ENCODE peak calls at places on chromosomes 4 and X, in seven cellular contexts. T is Jurkat, Clone E6-1; U is activated T-cell treated with anti-CD3 and anti-CD28 coated beads, Interleukin-2, amount 50 U/mL, for 72 hours; L is AG20443; O is amniotic stem cell; D is HuH-7.5; R is T-helper 2 cell. Q is an unnamed sample.
A peak's percentile ranks its signal among the peaks of the same experiment; 100 is the strongest.

GRCh38 chrX:150940844-150941495 is 42.2 kb upstream of the HMGB3 start:
- DNase-seq in L (no peak), D (no peak), U (no peak), R (no peak), T (no peak), O (no peak), Q (no peak)

GRCh38 chr4:168654206-168655174 is 157.6 kb downstream of the PALLD start:
- DNase-seq in T (no peak), L (no peak), U (no peak), D (no peak), O (no peak), R (no peak), Q (no peak)

GRCh38 chr4:100113732-100114131 is 76.5 kb downstream of the DDIT4L start:
- DNase-seq in D (no peak), U (no peak), L (no peak), T (no peak), O (no peak), R (no peak), Q (no peak)

GRCh38 chr4:56123051-56123450 is 174.3 kb downstream of the CEP135 start:
- DNase-seq in O (no peak), L (no peak), T (no peak), R (no peak), D (no peak), U (no peak), Q (no peak)

GRCh38 chr4:152328595-152328994 is 207.3 kb downstream of the FBXW7 start:
- DNase-seq in R (no peak), D (no peak), O (no peak), U (no peak), T (no peak), L (peak; percentile 45), Q (no peak)

GRCh38 chrX:85243155-85243554 is 424 bp downstream of the SATL1 start:
- DNase-seq in L (no peak), U (no peak), O (no peak), R (no peak), D (no peak), T (no peak), Q (no peak)

GRCh38 chr4:100576570-100576969 is 58.7 kb upstream of the EMCN start:
- DNase-seq in T (peak; percentile 10), U (no peak), R (no peak), L (no peak), D (no peak), O (no peak), Q (no peak)

GRCh38 chrX:63746715-63747114 is 38.3 kb downstream of the ARHGEF9 start:
- DNase-seq in O (no peak), U (no peak), L (no peak), R (no peak), T (no peak), D (no peak), Q (no peak)

GRCh38 chr4:53653484-53654053 is 62.3 kb upstream of the LNX1 start:
- DNase-seq in T (no peak), R (no peak), O (no peak), L (no peak), D (no peak), U (no peak), Q (no peak)

GRCh38 chr4:151184523-151185458 is 85.4 kb downstream of the RPS3A start:
- DNase-seq in T (no peak), D (no peak), R (no peak), O (peak; percentile 15), L (peak; percentile 46), U (no peak), Q (no peak)

GRCh38 chrX:43860646-43861370 is 21.4 kb downstream of the MAOB start:
- DNase-seq in O (no peak), R (no peak), D (no peak), U (no peak), L (no peak), T (no peak), Q (no peak)

GRCh38 chr4:114694770-114695169 is 96.2 kb downstream of the UGT8 start:
- DNase-seq in R (no peak), D (no peak), T (peak; percentile 23), U (no peak), O (peak; percentile 1), L (peak; percentile 20), Q (no peak)

GRCh38 chrX:113400193-113400704 is 559.6 kb upstream of the AMOT start:
- DNase-seq in L (no peak), D (no peak), U (no peak), R (no peak), T (no peak), O (no peak), Q (no peak)

GRCh38 chrX:139924696-139925094 is 8.2 kb downstream of the ATP11C start:
- DNase-seq in D (no peak), L (no peak), R (no peak), O (no peak), T (no peak), U (no peak), Q (no peak)

GRCh38 chr4:38568768-38569167 is 95.2 kb upstream of the KLF3 start:
- DNase-seq in T (no peak), U (no peak), L (no peak), R (no peak), D (no peak), O (no peak), Q (no peak)

GRCh38 chr4:41329361-41329760 is 72.6 kb downstream of the UCHL1 start:
- DNase-seq in L (no peak), U (no peak), D (no peak), O (no peak), T (no peak), R (no peak), Q (no peak)

GRCh38 chr4:56405016-56405415 is 17.7 kb upstream of the AASDH start:
- DNase-seq in D (no peak), U (no peak), T (no peak), O (no peak), R (no peak), L (no peak), Q (no peak)